ENCODE peak calls at places on chromosome 4, in four cellular contexts. G is mesendoderm, P is IMR-90, F is H9. L is an unnamed sample.

GRCh38 chr4:169351860-169352259 is 81.1 kb upstream of the SH3RF1 start:
- DNase-seq in G (no peak), P (peak), F (no peak), L (peak)

GRCh38 chr4:80058740-80059139 is 14.3 kb downstream of the ANTXR2 start:
- DNase-seq in G (peak), P (peak), F (no peak), L (no peak)

GRCh38 chr4:20259707-20260106 is 8.0 kb downstream of the SLIT2 start:
- DNase-seq in G (no peak), P (no peak), F (no peak), L (no peak)

GRCh38 chr4:184459413-184459812 is 14.9 kb downstream of the IRF2 start:
- DNase-seq in G (no peak), P (peak), F (no peak), L (no peak)

GRCh38 chr4:176584031-176584430 is 208.7 kb downstream of the VEGFC start:
- DNase-seq in G (no peak), P (peak), F (no peak), L (no peak)

GRCh38 chr4:92175250-92175649 is 128.5 kb upstream of the GRID2 start:
- DNase-seq in G (peak), P (no peak), F (peak), L (no peak)

GRCh38 chr4:182916483-182917181 is 554 bp downstream of the DCTD start:
- DNase-seq in G (peak), P (peak), F (peak), L (peak)

GRCh38 chr4:20318011-20318898 is 66.5 kb downstream of the SLIT2 start:
- DNase-seq in G (no peak), P (peak), F (no peak), L (no peak)

GRCh38 chr4:146245899-146246298 is 31.6 kb downstream of the REELD1 start:
- DNase-seq in G (no peak), P (no peak), F (no peak), L (no peak)

GRCh38 chr4:33369366-33369899 is 2649.3 kb downstream of the PCDH7 start:
- DNase-seq in G (no peak), P (peak), F (no peak), L (no peak)

GRCh38 chr4:100738388-100739165 is 220.8 kb upstream of the EMCN start:
- DNase-seq in G (peak), P (peak), F (no peak), L (no peak)

GRCh38 chr4:128388352-128388630 is 100.7 kb upstream of the PGRMC2 start:
- DNase-seq in G (peak), P (no peak), F (no peak), L (no peak)

GRCh38 chr4:128386761-128387599 is 99.4 kb upstream of the PGRMC2 start:
- DNase-seq in G (peak), P (peak), F (no peak), L (no peak)

GRCh38 chr4:128385683-128386304 is 98.2 kb upstream of the PGRMC2 start:
- DNase-seq in G (peak), P (peak), F (no peak), L (no peak)

GRCh38 chr4:128385199-128385598 is 97.6 kb upstream of the PGRMC2 start:
- DNase-seq in G (peak), P (no peak), F (no peak), L (no peak)

DNA sequence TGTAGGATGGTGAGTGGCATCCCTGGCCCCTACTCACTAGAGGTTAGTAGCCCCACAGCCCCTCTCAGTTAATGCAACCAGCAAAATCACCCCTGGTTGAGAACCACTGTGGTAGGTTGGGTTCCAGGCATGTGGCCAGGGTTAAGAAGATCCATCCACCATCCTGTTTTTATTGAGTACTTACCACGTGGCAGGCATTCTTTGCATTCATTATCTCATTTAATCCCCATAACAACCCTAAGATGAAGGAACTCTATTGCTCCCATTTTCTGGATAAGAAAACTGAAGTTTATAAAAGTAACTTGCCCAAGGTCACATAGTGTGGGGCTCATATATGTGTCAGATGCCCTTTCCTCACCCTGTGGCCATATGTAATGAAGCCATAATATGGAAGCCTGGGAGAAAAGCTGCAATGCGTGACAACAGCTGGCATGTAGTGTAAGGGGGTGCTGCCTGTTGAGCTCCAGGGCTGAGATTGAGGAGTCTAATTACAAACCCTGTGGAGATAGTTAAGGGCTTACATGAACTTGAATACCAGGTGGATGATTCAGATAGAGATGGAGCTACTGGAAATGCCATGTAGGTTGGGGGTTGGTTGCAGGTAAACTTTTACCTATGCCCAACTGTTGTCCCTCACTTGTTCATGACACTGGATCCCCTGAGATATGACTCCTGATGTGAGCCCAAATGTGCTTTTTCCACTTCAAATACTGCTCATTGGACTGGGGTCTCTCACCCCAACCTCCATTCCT is 100.2 kb upstream of the PGRMC2 start:
- DNase-seq in G (peak), P (peak), F (no peak), L (no peak)
- H3K4ac ChIP-seq in G (no peak), P (peak), F (no peak), L (no peak)

DNA sequence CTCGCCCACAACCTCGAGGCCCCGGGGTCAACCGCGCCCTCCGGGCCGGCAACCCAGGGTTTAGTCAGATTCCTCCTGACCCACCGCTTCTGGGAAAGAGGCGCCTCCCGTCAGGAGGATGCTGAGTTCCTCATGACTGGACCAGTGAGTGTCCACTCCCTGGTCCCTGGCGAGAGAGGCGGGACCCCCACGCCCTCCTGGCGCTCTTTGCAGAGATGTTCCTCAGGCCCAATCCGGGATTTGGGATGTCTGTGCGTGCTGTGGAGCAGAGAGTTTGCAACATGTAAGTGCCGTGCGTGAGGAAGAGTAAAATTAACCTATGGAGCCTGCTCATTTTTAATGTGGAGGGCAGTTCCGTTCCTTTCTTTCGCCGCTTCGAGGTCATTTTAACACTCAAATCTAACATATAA is 822 bp upstream of the UGDH start:
- DNase-seq in G (no peak), P (peak), F (no peak), L (no peak)
- H3K4ac ChIP-seq in G (no peak), P (peak), F (no peak), L (peak)

GRCh38 chr4:40448875-40449274 is 113.7 kb downstream of the CHRNA9 start:
- DNase-seq in G (no peak), P (no peak), F (no peak), L (no peak)

GRCh38 chr4:40441415-40441814 is 106.3 kb downstream of the CHRNA9 start:
- DNase-seq in G (no peak), P (no peak), F (no peak), L (no peak)

GRCh38 chr4:40446785-40447184 is 111.7 kb downstream of the CHRNA9 start:
- DNase-seq in G (peak), P (peak), F (no peak), L (no peak)

GRCh38 chr4:40445671-40446070 is 110.5 kb downstream of the CHRNA9 start:
- DNase-seq in G (no peak), P (no peak), F (no peak), L (no peak)
- H3K4ac ChIP-seq in G (no peak), P (no peak), F (no peak), L (no peak)

DNA sequence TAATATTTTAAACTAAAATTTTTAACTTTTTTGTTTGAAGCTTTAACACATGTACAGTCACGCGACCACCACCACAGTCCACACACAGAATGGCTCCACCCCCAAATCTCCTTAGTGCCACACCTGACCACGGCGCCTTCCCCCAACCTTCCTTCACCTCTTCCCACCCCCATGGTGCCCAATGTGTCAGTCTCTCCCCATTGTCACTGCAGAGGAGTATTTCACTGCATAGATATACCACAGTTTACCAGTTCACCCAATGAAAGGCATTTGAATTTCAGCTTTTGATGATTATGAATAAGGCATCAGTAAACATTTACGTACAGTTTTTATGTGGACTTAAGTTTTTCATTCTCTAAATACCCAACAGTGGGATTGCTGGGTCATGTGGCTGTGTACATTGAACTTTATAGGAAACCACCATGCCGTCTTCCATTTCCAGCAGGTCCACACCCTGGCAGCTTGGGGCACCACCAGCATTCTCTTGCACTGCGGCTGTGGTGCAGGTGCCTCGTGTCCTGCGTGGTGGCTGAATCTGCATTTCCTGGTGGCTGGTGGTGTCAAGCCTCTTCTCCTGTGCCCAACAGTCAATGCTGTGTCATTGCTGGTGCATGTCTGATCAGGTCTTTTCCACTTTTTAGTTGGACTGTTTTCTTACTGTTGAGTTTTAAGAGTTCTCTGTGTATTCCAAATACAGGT is 49.0 kb downstream of the CPLX1 start:
- DNase-seq in G (no peak), P (no peak), F (no peak), L (no peak)
- H3K4ac ChIP-seq in G (no peak), P (no peak), F (no peak), L (no peak)

GRCh38 chr4:156578005-156578404 is 393.6 kb downstream of the PDGFC start:
- DNase-seq in G (no peak), P (no peak), F (no peak), L (no peak)

GRCh38 chr4:156576946-156577345 is 394.7 kb downstream of the PDGFC start:
- DNase-seq in G (no peak), P (no peak), F (no peak), L (no peak)

GRCh38 chr4:156578713-156579112 is 392.9 kb downstream of the PDGFC start:
- DNase-seq in G (no peak), P (no peak), F (no peak), L (no peak)

GRCh38 chr4:156571146-156571545 is 400.5 kb downstream of the PDGFC start:
- DNase-seq in G (no peak), P (no peak), F (no peak), L (no peak)

GRCh38 chr4:156575430-156576073 is 396.0 kb downstream of the PDGFC start:
- DNase-seq in G (peak), P (no peak), F (peak), L (no peak)
- H3K4ac ChIP-seq in G (no peak), P (no peak), F (no peak), L (no peak)

GRCh38 chr4:7641712-7642111 is 207.0 kb upstream of the PSAPL1 start:
- DNase-seq in G (no peak), P (no peak), F (no peak), L (no peak)
- H3K4ac ChIP-seq in G (no peak), P (no peak), F (no peak), L (no peak)

GRCh38 chr4:159105063-159105414 is 2.2 kb downstream of the RAPGEF2 start:
- DNase-seq in G (peak), P (peak), F (no peak), L (no peak)

GRCh38 chr4:159103406-159104131 is 690 bp downstream of the RAPGEF2 start:
- DNase-seq in G (peak), P (peak), F (peak), L (peak)

GRCh38 chr4:159101983-159102622 is 776 bp upstream of the RAPGEF2 start:
- DNase-seq in G (peak), P (no peak), F (peak), L (no peak)

GRCh38 chr4:159105761-159106243 is 2.9 kb downstream of the RAPGEF2 start:
- DNase-seq in G (peak), P (peak), F (no peak), L (no peak)

DNA sequence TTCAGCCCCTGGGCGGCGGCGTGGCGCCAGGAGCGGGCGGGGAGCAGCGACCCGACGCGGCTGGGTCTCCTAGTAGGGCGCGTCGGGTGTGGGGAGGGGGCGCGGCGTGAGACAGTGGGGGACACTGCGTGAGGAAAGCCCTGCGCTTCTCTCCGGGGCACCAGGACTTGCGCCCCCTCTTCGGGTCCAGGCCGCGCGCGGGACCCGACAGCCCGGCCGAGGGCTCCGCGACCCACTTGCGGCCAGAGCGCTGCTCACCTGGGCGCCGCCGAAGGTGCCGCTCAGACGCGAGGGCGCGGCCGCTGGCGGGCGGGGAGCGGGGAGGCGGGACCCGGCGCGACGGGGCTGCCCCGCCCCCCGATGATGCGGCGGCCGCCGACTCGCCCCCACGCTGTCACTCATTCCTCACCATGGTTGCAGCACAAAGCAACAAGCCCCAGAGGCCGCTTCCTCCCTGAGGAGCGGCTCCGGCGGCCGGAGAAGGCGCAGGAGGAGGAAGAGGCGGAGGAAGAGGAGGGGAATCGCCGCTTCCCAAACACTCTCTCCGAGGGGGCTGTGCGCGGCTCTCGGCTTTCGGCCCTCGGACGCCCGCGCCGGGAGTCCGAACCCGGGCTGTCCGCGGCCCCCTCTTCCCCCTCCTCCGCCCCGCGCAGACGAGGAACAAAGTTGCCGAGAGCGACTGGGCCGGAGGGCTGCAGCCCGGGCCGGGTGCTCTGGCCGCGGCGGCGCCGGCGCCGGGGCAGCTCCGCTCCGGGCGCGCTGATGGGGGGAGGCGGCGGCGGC is at the start of gene RAPGEF2:
- DNase-seq in G (peak), P (peak), F (peak), L (peak)
- H3K4ac ChIP-seq in G (peak), P (peak), F (no peak), L (peak)

DNA sequence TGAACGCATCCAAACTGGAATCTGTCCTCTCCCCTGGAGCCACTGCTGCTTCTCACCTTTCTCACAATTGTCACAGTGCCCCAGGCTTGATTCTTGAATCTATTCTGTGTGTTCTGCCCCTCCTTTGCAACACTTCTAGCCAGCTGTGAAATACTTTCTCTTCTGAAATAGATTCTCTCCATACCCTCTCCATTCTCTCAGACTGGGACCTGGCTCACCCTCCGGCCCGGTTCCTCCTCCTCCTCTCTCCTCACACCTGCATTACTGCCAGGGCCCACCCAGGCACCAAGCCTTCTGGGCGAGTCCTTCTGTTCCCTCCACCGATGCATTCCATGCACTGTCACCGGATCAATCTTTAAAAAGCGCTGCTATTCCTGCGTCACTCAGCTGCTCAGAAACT is 336.1 kb downstream of the UNC5C start:
- DNase-seq in G (peak), P (no peak), F (no peak), L (no peak)
- H3K4ac ChIP-seq in G (no peak), P (no peak), F (no peak), L (no peak)